ENCODE peak calls at places on chromosomes 11 and 22, in eight cellular contexts. Y is K562, T is HCT116, D is A549, I is NB4, O is endothelial cell of umbilical vein, A is WTC11, Q is H1. F is an unnamed sample.

GRCh38 chr11:126990716-126991480 is 9.7 kb downstream of the KIRREL3 start:
- DNase-seq in Y (no peak), O (no peak), T (no peak), D (no peak), A (no peak), Q (no peak), I (no peak), F (no peak)

GRCh38 chr22:29334696-29335344 is 19.3 kb upstream of the RASL10A start:
- DNase-seq in I (no peak), Q (no peak), T (no peak), D (no peak), O (no peak), Y (no peak), A (no peak), F (no peak)

GRCh38 chr11:97865424-97866012 is 1155.2 kb upstream of the CNTN5 start:
- DNase-seq in Q (no peak), A (no peak), T (no peak), D (no peak), I (no peak), Y (no peak), O (no peak), F (no peak)

GRCh38 chr11:111327908-111328624 is 29.7 kb downstream of the POU2AF3 start:
- DNase-seq in D (no peak), Y (no peak), A (no peak), I (no peak), Q (no peak), O (no peak), T (no peak), F (no peak)

GRCh38 chr11:9990221-9990973 is 303.6 kb downstream of the SBF2 start:
- DNase-seq in O (peak; percentile 18), Q (no peak), A (no peak), D (no peak), T (no peak), I (peak; percentile 12), Y (no peak), F (no peak)

GRCh38 chr11:17208257-17208999 is 642 bp upstream of the PIK3C2A start:
- DNase-seq in O (peak; percentile 88), T (peak; percentile 82), Q (no peak), A (peak; percentile 63), I (peak; percentile 60), D (peak; percentile 75), Y (peak; percentile 71), F (peak; percentile 73)

GRCh38 chr11:44788536-44789227 is 61.9 kb downstream of the TSPAN18 start:
- DNase-seq in O (peak; percentile 47), D (no peak), Q (no peak), I (no peak), Y (no peak), A (no peak), T (no peak), F (no peak)

GRCh38 chr11:1048375-1049070 is 12.0 kb upstream of the MUC6 start:
- DNase-seq in D (no peak), I (no peak), Y (no peak), O (no peak), A (peak; percentile 30), Q (no peak), T (no peak), F (peak; percentile 39)

GRCh38 chr11:32939866-32940265 is 47.3 kb downstream of the QSER1 start:
- DNase-seq in D (no peak), T (no peak), Q (no peak), A (no peak), Y (no peak), O (no peak), I (no peak), F (no peak)

GRCh38 chr11:75626692-75627536 is 41.9 kb downstream of the MAP6 start:
- DNase-seq in I (no peak), D (no peak), Y (no peak), T (no peak), Q (no peak), O (no peak), A (no peak), F (peak; percentile 81)

GRCh38 chr22:36197601-36198146 is 3.9 kb downstream of the APOL4 start:
- DNase-seq in O (no peak), Y (peak; percentile 52), T (no peak), D (no peak), I (peak; percentile 75), A (no peak), Q (no peak), F (peak; percentile 50)

GRCh38 chr22:35437038-35437437 is 37.1 kb downstream of the MCM5 start:
- DNase-seq in Y (peak; percentile 58), I (peak; percentile 37), Q (peak; percentile 88), O (no peak), A (no peak), D (peak; percentile 41), T (peak; percentile 38), F (peak; percentile 54)

GRCh38 chr11:66414120-66414934 is 6.5 kb upstream of the NPAS4 start:
- DNase-seq in A (peak; percentile 33), I (no peak), T (no peak), D (no peak), O (no peak), Y (no peak), Q (no peak), F (no peak)

GRCh38 chr11:47524200-47524874 is 28.6 kb downstream of the CELF1 start:
- DNase-seq in T (no peak), I (no peak), Y (no peak), Q (no peak), A (no peak), D (no peak), O (peak; percentile 47), F (peak; percentile 34)
- TF ChIP-seq MAX in T (no peak), I (no peak), Y (no peak), Q (no peak), A (no peak), D (no peak), O (no peak), F (no peak)

GRCh38 chr11:134844838-134845237 is 432.8 kb upstream of the B3GAT1 start:
- DNase-seq in T (no peak), O (no peak), I (no peak), D (no peak), Q (peak; percentile 37), Y (no peak), A (no peak), F (no peak)

GRCh38 chr11:134845474-134846435 is 433.7 kb upstream of the B3GAT1 start:
- DNase-seq in Y (no peak), D (no peak), O (no peak), I (no peak), Q (peak; percentile 27), A (no peak), T (no peak), F (no peak)

GRCh38 chr11:134843020-134843419 is 431.0 kb upstream of the B3GAT1 start:
- DNase-seq in O (no peak), I (no peak), T (no peak), D (no peak), A (no peak), Y (no peak), Q (peak; percentile 28), F (no peak)

GRCh38 chr11:134841972-134842371 is 429.9 kb upstream of the B3GAT1 start:
- DNase-seq in I (no peak), T (no peak), A (no peak), O (no peak), Y (no peak), D (no peak), Q (no peak), F (no peak)

GRCh38 chr11:134843735-134844134 is 431.7 kb upstream of the B3GAT1 start:
- DNase-seq in I (no peak), T (no peak), O (no peak), Y (no peak), D (no peak), Q (peak; percentile 24), A (no peak), F (no peak)
- TF ChIP-seq MAX in I (no peak), T (no peak), O (no peak), Y (no peak), D (no peak), Q (no peak), A (no peak), F (no peak)

GRCh38 chr11:94007906-94008305 is 13.2 kb upstream of the HEPHL1 start:
- DNase-seq in I (no peak), Q (no peak), D (no peak), Y (no peak), A (no peak), T (no peak), O (no peak), F (no peak)

GRCh38 chr11:94017446-94017845 is 3.7 kb upstream of the HEPHL1 start:
- DNase-seq in Q (no peak), T (no peak), D (no peak), I (no peak), A (no peak), Y (no peak), O (no peak), F (no peak)

GRCh38 chr11:94007426-94007825 is 13.7 kb upstream of the HEPHL1 start:
- DNase-seq in Y (no peak), I (no peak), T (no peak), A (no peak), D (no peak), O (no peak), Q (no peak), F (no peak)

GRCh38 chr11:94010136-94010535 is 11.0 kb upstream of the HEPHL1 start:
- DNase-seq in I (no peak), D (no peak), O (no peak), A (no peak), Y (no peak), Q (no peak), T (no peak), F (no peak)

DNA sequence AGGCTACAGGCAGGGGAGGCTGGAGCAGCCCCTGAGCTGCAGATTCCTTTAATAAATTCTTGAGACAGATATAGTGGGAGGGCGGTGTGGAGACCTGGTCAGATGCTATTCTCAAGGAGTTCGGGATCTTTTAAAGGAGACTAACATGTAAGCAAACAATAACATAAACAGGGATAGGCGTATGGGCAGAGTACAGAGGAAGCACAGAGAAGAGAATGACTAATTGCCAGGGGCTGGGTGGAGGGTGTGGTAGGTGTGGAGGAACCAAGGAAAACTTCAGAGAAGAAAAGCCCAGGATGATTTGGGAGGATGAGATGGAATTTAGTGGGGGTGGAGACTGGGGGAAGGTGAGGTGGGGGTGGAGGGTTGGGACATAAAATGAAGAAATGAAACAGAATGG is 9.7 kb upstream of the HEPHL1 start:
- DNase-seq in Y (no peak), Q (no peak), A (no peak), O (no peak), D (no peak), I (no peak), T (no peak), F (no peak)
- TF ChIP-seq MAX in Y (no peak), Q (no peak), A (no peak), O (no peak), D (no peak), I (no peak), T (no peak), F (no peak)

GRCh38 chr22:44916281-44917231 is 93.2 kb downstream of the PHF21B start:
- DNase-seq in A (no peak), T (no peak), Y (no peak), D (no peak), Q (no peak), O (no peak), I (no peak), F (no peak)

GRCh38 chr22:44917372-44918165 is 92.2 kb downstream of the PHF21B start:
- DNase-seq in I (no peak), Q (no peak), T (no peak), A (no peak), D (no peak), Y (no peak), O (no peak), F (no peak)

GRCh38 chr22:44918925-44919392 is 90.8 kb downstream of the PHF21B start:
- DNase-seq in I (no peak), O (no peak), Y (no peak), T (no peak), D (no peak), Q (no peak), A (no peak), F (no peak)

GRCh38 chr22:44919691-44920090 is 90.1 kb downstream of the PHF21B start:
- DNase-seq in Q (no peak), A (no peak), D (no peak), Y (no peak), T (no peak), I (no peak), O (no peak), F (no peak)

GRCh38 chr22:44918166-44918924 is 91.5 kb downstream of the PHF21B start:
- DNase-seq in I (no peak), Q (no peak), A (no peak), D (no peak), O (no peak), Y (no peak), T (no peak), F (no peak)
- TF ChIP-seq MAX in I (no peak), Q (no peak), A (no peak), D (no peak), O (no peak), Y (no peak), T (no peak), F (no peak)

F was measured in SK-N-SH.